ENCODE peak calls at places on chromosomes 2 and 18, in nine cellular contexts. P, I, G, T, J, F, S, M and L are unnamed samples.
A peak's percentile ranks its signal among the peaks of the same experiment; 100 is the strongest.

GRCh38 chr2:241561811-241562210 is 3.3 kb downstream of the BOK start:
- DNase-seq in T (peak; percentile 55), S (peak; percentile 70), F (no peak), P (peak; percentile 23), J (peak; percentile 74), G (no peak), M (no peak), I (peak; percentile 78), L (no peak)

GRCh38 chr2:12675352-12675795 is 41.4 kb upstream of the TRIB2 start:
- DNase-seq in F (no peak), M (no peak), G (no peak), T (peak; percentile 45), S (peak; percentile 32), P (no peak), J (no peak), I (peak; percentile 48), L (no peak)

GRCh38 chr2:121348128-121348740 is 63.2 kb upstream of the TFCP2L1 start:
- DNase-seq in G (no peak), S (no peak), T (no peak), J (no peak), P (no peak), F (no peak), M (no peak), I (no peak), L (no peak)

GRCh38 chr2:227504700-227505099 is 32.7 kb downstream of the AGFG1 start:
- DNase-seq in P (no peak), J (no peak), T (no peak), I (no peak), M (no peak), F (no peak), S (no peak), G (no peak), L (no peak)

GRCh38 chr18:49625021-49625691 is 63.3 kb downstream of the LIPG start:
- DNase-seq in S (no peak), P (no peak), I (no peak), J (no peak), T (no peak), M (no peak), F (peak; percentile 27), G (no peak), L (no peak)

GRCh38 chr18:23291456-23292205 is 156.3 kb downstream of the CABLES1 start:
- DNase-seq in J (no peak), F (no peak), S (peak; percentile 41), G (no peak), I (no peak), P (peak; percentile 42), T (no peak), M (no peak), L (no peak)

GRCh38 chr2:177604291-177605065 is 211.9 kb downstream of the AGPS start:
- DNase-seq in P (peak; percentile 61), G (no peak), M (peak; percentile 27), S (peak; percentile 55), I (peak; percentile 29), F (peak; percentile 23), T (peak; percentile 51), J (no peak), L (no peak)

GRCh38 chr18:48022531-48023330 is 92.3 kb upstream of the SMAD2 start:
- DNase-seq in I (peak; percentile 37), J (peak; percentile 62), M (no peak), S (peak; percentile 23), P (no peak), F (no peak), T (peak; percentile 53), G (no peak), L (no peak)

GRCh38 chr2:120395221-120395620 is 49.3 kb downstream of the INHBB start:
- DNase-seq in P (no peak), F (no peak), M (no peak), G (no peak), I (no peak), S (no peak), T (no peak), J (peak; percentile 27), L (no peak)

GRCh38 chr18:76547306-76547705 is 52.3 kb upstream of the ZNF516 start:
- DNase-seq in I (no peak), M (no peak), S (no peak), G (no peak), J (no peak), F (no peak), T (no peak), P (no peak), L (no peak)

GRCh38 chr2:139759000-139759505 is 978.9 kb upstream of the NXPH2 start:
- DNase-seq in G (no peak), T (no peak), J (no peak), S (no peak), I (no peak), M (no peak), P (no peak), F (no peak), L (no peak)

GRCh38 chr2:232377319-232377718 is 1.2 kb upstream of the ALPP start:
- DNase-seq in T (no peak), J (no peak), I (peak; percentile 1), S (no peak), M (no peak), G (no peak), F (no peak), P (no peak), L (no peak)

GRCh38 chr2:216492951-216493685 is 5.5 kb upstream of the RPL37A start:
- DNase-seq in S (peak; percentile 62), P (no peak), I (no peak), J (no peak), F (peak; percentile 45), G (no peak), M (peak; percentile 24), T (no peak), L (no peak)

GRCh38 chr18:28584726-28585125 is 407.8 kb upstream of the CDH2 start:
- DNase-seq in T (no peak), P (peak; percentile 32), I (no peak), J (no peak), S (no peak), M (peak; percentile 30), F (no peak), G (no peak), L (no peak)

GRCh38 chr2:179255129-179255528 is 9.5 kb downstream of the SESTD1 start:
- DNase-seq in P (no peak), T (no peak), I (no peak), J (no peak), F (no peak), M (no peak), S (no peak), G (no peak), L (no peak)

GRCh38 chr18:51278045-51278649 is 80.7 kb upstream of the MEX3C start:
- DNase-seq in I (peak; percentile 48), F (no peak), G (no peak), T (peak; percentile 40), J (peak; percentile 53), P (no peak), S (peak; percentile 28), M (peak; percentile 60), L (peak; percentile 70)

GRCh38 chr2:128770143-128771080 is 451.7 kb upstream of the HS6ST1 start:
- DNase-seq in I (no peak), M (no peak), S (no peak), G (no peak), P (no peak), T (no peak), J (no peak), F (no peak), L (no peak)

GRCh38 chr2:239278941-239279365 is 121.9 kb downstream of the HDAC4 start:
- DNase-seq in T (no peak), J (no peak), G (no peak), S (no peak), F (no peak), M (no peak), I (peak; percentile 8), P (no peak), L (peak; percentile 49)

GRCh38 chr2:31354837-31355236 is 59.7 kb downstream of the XDH start:
- DNase-seq in S (no peak), J (no peak), P (no peak), T (no peak), M (no peak), I (no peak), F (no peak), G (no peak), L (no peak)
- TF ChIP-seq CTCF in S (no peak), J (no peak), P (peak; percentile 39), T (no peak), M (peak; percentile 23), I (peak; percentile 50), F (peak; percentile 52), G (no peak), L (peak; percentile 27)

GRCh38 chr18:40935423-40935822 is 1019.6 kb upstream of the PIK3C3 start:
- DNase-seq in G (no peak), F (no peak), I (no peak), M (no peak), J (no peak), S (peak; percentile 0), P (no peak), T (peak; percentile 7), L (no peak)
- TF ChIP-seq CTCF in G (no peak), F (peak; percentile 45), I (peak; percentile 38), M (peak; percentile 29), J (peak; percentile 23), S (peak; percentile 13), P (no peak), T (no peak), L (peak; percentile 75)

DNA sequence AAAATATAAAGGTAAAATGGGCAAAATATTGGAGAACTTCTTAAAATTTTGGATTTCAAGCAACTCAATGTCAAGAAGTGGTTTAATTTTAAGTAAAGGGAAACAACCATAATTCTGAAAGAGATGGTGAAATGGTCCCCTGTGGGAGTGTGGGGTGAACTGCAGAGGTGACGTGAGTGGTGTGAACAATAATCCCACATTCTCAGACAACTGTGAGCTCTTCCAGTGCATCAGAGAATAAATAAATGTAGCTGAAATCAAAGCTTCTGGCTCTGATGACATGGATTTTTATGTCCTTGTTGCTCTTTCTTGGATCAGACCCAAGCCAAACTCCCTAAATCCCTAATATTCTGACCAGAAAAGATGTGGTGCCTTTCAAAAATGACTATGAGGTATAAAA is 672.7 kb downstream of the ZEB2 start:
- DNase-seq in S (no peak), G (no peak), F (no peak), M (no peak), I (no peak), P (no peak), T (no peak), J (no peak), L (no peak)
- TF ChIP-seq CTCF in S (no peak), G (no peak), F (no peak), M (no peak), I (no peak), P (no peak), T (no peak), J (no peak), L (no peak)

DNA sequence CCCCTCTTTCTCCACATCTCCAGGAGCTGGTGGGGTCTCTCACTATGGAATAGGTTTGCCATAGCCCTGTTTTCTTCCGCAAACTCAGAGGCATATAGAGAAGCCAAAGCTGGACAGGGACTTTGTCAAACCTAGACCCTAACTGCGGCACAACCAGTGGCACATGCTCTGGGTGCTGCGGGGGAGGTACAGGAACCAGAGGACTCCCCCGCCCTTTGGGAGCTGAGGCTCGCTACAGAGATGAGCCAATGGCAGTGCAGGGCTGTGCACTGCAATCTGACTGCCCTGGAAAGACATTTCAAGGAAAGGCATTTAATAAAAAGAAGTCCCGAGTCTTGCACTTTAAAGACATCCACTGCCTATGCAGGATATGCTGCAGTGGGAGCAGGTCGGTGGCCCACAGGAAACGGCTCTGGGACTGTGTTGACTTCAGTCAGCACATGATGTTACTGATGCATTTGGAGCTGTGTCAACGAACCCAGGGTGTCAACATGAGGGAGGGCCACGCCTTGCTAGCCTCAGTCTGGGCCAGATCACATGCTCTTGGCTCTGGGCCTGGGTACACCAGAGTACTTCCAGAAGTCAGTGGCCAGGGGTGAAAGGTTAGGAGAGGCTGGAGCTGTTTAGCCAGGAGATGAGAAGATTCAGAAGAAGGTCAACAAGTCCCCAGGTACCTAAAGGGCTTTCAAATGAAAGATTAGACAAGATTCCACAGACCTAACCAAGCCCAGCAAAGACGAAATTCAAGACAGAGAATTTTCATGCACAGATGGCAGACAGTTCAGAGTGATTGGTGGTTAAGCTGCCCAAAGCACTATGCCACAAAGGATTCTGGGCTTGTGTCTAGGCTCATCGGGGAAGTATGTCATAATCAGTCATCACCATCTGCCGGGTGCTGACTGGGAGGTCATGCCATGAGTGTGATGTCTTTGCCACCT is 8.2 kb downstream of the SLC35F6 start:
- DNase-seq in I (no peak), P (peak; percentile 64), M (no peak), S (no peak), G (peak; percentile 33), F (no peak), J (peak; percentile 97), T (peak; percentile 57), L (no peak)
- TF ChIP-seq CTCF in I (no peak), P (no peak), M (no peak), S (no peak), G (no peak), F (no peak), J (no peak), T (no peak), L (no peak)